ENCODE peak calls at places on chromosomes 12 and 14, in ten cellular contexts. J is cardiac fibroblast; U is astrocyte of the spinal cord; G is bronchial epithelial cell; Q is A549; W is Caco-2; Z is CD4-positive, alpha-beta T cell; N is mammary epithelial cell; S is OCI-LY7; V is choroid plexus epithelial cell. T is an unnamed sample.

GRCh38 chr14:105999361-106000028 is 473.1 kb downstream of the TMEM121 start:
- DNase-seq in J (peak), U (no peak), G (no peak), Q (peak), W (no peak), Z (peak), N (no peak), S (no peak), V (peak), T (peak)

GRCh38 chr12:51533799-51534198 is 57.2 kb upstream of the SCN8A start:
- DNase-seq in J (peak), U (peak), G (no peak), Q (peak), W (no peak), Z (no peak), N (no peak), S (no peak), V (peak), T (no peak)

GRCh38 chr14:37142835-37143499 is 29.4 kb downstream of the SLC25A21 start:
- DNase-seq in J (peak), U (peak), G (peak), Q (peak), W (no peak), Z (no peak), N (peak), S (no peak), V (peak), T (no peak)

GRCh38 chr14:55955175-55955574 is 163.0 kb upstream of the PELI2 start:
- DNase-seq in J (no peak), U (no peak), G (no peak), Q (no peak), W (no peak), Z (no peak), N (no peak), S (no peak), V (no peak), T (no peak)

GRCh38 chr12:53219116-53219955 is 12.3 kb upstream of the ITGB7 start:
- DNase-seq in J (peak), U (peak), G (no peak), Q (peak), W (no peak), Z (peak), N (peak), S (no peak), V (peak), T (peak)

GRCh38 chr14:101223147-101223546 is 319.6 kb upstream of the RTL1 start:
- DNase-seq in J (no peak), U (no peak), G (no peak), Q (no peak), W (no peak), Z (no peak), N (no peak), S (no peak), V (no peak), T (no peak)

GRCh38 chr12:111211910-111212757 is 156.8 kb downstream of the PHETA1 start:
- DNase-seq in J (no peak), U (no peak), G (no peak), Q (no peak), W (peak), Z (no peak), N (no peak), S (peak), V (peak), T (no peak)

GRCh38 chr12:13559318-13559978 is 362.9 kb downstream of the EMP1 start:
- DNase-seq in J (no peak), U (no peak), G (no peak), Q (no peak), W (no peak), Z (no peak), N (peak), S (no peak), V (no peak), T (no peak)

GRCh38 chr12:32549675-32550079 is 129.4 kb upstream of the DNM1L start:
- DNase-seq in J (peak), U (peak), G (no peak), Q (no peak), W (no peak), Z (no peak), N (no peak), S (peak), V (peak), T (no peak)

GRCh38 chr14:53979747-53980642 is 23.4 kb upstream of the BMP4 start:
- DNase-seq in J (peak), U (peak), G (no peak), Q (peak), W (no peak), Z (no peak), N (no peak), S (no peak), V (peak), T (no peak)

GRCh38 chr12:12032260-12032761 is 38.4 kb upstream of the BCL2L14 start:
- DNase-seq in J (no peak), U (no peak), G (no peak), Q (no peak), W (no peak), Z (no peak), N (no peak), S (peak), V (no peak), T (peak)

GRCh38 chr14:59177229-59177628 is 11.2 kb upstream of the DAAM1 start:
- DNase-seq in J (no peak), U (no peak), G (no peak), Q (peak), W (no peak), Z (no peak), N (no peak), S (no peak), V (no peak), T (no peak)

GRCh38 chr12:19775241-19775640 is 335.9 kb downstream of the AEBP2 start:
- DNase-seq in J (no peak), U (no peak), G (no peak), Q (no peak), W (no peak), Z (no peak), N (no peak), S (no peak), V (no peak), T (no peak)

GRCh38 chr12:119216084-119216483 is 37.4 kb downstream of the HSPB8 start:
- DNase-seq in J (no peak), U (no peak), G (no peak), Q (no peak), W (no peak), Z (no peak), N (no peak), S (no peak), V (no peak), T (no peak)

GRCh38 chr12:131067993-131068942 is 114.6 kb downstream of the ADGRD1 start:
- DNase-seq in J (no peak), U (no peak), G (no peak), Q (no peak), W (no peak), Z (no peak), N (no peak), S (no peak), V (no peak), T (no peak)

GRCh38 chr14:26596722-26597030 is 1.2 kb downstream of the NOVA1 start:
- DNase-seq in J (peak), U (no peak), G (no peak), Q (peak), W (no peak), Z (no peak), N (no peak), S (no peak), V (no peak), T (no peak)

GRCh38 chr12:105978686-105979085 is 160.1 kb downstream of the NUAK1 start:
- DNase-seq in J (peak), U (peak), G (no peak), Q (no peak), W (no peak), Z (no peak), N (peak), S (no peak), V (no peak), T (no peak)

GRCh38 chr12:2231011-2231595 is 178.3 kb downstream of the CACNA1C start:
- DNase-seq in J (peak), U (no peak), G (no peak), Q (no peak), W (no peak), Z (no peak), N (no peak), S (no peak), V (no peak), T (no peak)

GRCh38 chr12:20950248-20950647 is 139.7 kb downstream of the SLCO1B3 start:
- DNase-seq in J (peak), U (peak), G (peak), Q (peak), W (no peak), Z (no peak), N (peak), S (peak), V (peak), T (no peak)

GRCh38 chr12:39127401-39127800 is 222.0 kb upstream of the CPNE8 start:
- DNase-seq in J (peak), U (peak), G (peak), Q (peak), W (peak), Z (no peak), N (peak), S (no peak), V (no peak), T (no peak)

GRCh38 chr14:64110832-64111231 is 183.3 kb downstream of the ESR2 start:
- DNase-seq in J (peak), U (no peak), G (peak), Q (no peak), W (no peak), Z (no peak), N (peak), S (no peak), V (peak), T (no peak)

GRCh38 chr14:64826845-64827244 is 52.9 kb downstream of the SPTB start:
- DNase-seq in J (peak), U (no peak), G (peak), Q (no peak), W (no peak), Z (no peak), N (peak), S (no peak), V (peak), T (no peak)

GRCh38 chr14:32576088-32576795 is 247.1 kb downstream of the AKAP6 start:
- DNase-seq in J (peak), U (peak), G (peak), Q (peak), W (no peak), Z (peak), N (peak), S (peak), V (peak), T (peak)

GRCh38 chr14:68384335-68384734 is 408.5 kb downstream of the ZFP36L1 start:
- DNase-seq in J (no peak), U (no peak), G (peak), Q (no peak), W (no peak), Z (no peak), N (no peak), S (no peak), V (no peak), T (no peak)

GRCh38 chr12:63940295-63940997 is 95.9 kb downstream of the SRGAP1 start:
- DNase-seq in J (no peak), U (no peak), G (no peak), Q (no peak), W (no peak), Z (no peak), N (no peak), S (no peak), V (no peak), T (no peak)

GRCh38 chr12:43692064-43692463 is 66.5 kb downstream of the PUS7L start:
- DNase-seq in J (peak), U (peak), G (peak), Q (no peak), W (no peak), Z (no peak), N (peak), S (no peak), V (peak), T (no peak)

GRCh38 chr12:74066476-74066875 is 471.2 kb upstream of the ATXN7L3B start:
- DNase-seq in J (no peak), U (no peak), G (peak), Q (no peak), W (no peak), Z (no peak), N (no peak), S (no peak), V (no peak), T (no peak)

GRCh38 chr14:67666733-67667132 is 7.7 kb downstream of the VTI1B start:
- DNase-seq in J (no peak), U (no peak), G (no peak), Q (no peak), W (no peak), Z (no peak), N (no peak), S (peak), V (no peak), T (no peak)

GRCh38 chr12:30026621-30027234 is 243.0 kb upstream of the TMTC1 start:
- DNase-seq in J (peak), U (peak), G (peak), Q (no peak), W (no peak), Z (no peak), N (peak), S (no peak), V (peak), T (no peak)

GRCh38 chr14:73633115-73633514 is 11.7 kb upstream of the DNAL1 start:
- DNase-seq in J (no peak), U (no peak), G (no peak), Q (no peak), W (no peak), Z (no peak), N (no peak), S (no peak), V (no peak), T (no peak)

GRCh38 chr14:73634333-73634833 is 10.4 kb upstream of the DNAL1 start:
- DNase-seq in J (peak), U (peak), G (peak), Q (no peak), W (no peak), Z (no peak), N (no peak), S (no peak), V (peak), T (peak)

GRCh38 chr14:73640796-73641195 is 4.0 kb upstream of the DNAL1 start:
- DNase-seq in J (no peak), U (no peak), G (no peak), Q (no peak), W (no peak), Z (no peak), N (no peak), S (no peak), V (no peak), T (no peak)

GRCh38 chr14:73633517-73634332 is 11.1 kb upstream of the DNAL1 start:
- DNase-seq in J (peak), U (peak), G (peak), Q (peak), W (peak), Z (peak), N (peak), S (peak), V (peak), T (peak)

DNA sequence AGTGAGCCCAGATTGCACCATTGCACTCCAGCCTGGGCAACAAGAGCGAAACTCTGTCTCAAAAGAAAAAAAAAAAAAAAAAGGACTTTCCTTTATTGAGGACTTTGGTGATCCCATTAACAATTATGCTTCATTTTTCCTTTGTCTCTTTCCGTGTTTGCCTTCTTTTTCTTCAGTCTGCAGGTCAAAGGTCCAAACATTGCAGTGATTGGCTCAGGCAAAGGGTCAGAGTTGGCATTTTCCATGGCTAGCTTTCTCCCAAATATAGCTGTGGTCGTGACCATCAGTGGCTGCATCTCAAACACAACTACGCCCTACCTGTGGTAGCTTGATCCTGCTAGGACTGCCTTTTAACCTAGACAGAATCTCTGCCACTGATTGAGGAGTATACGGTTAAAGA is 7.0 kb upstream of the DNAL1 start:
- DNase-seq in J (no peak), U (no peak), G (no peak), Q (no peak), W (no peak), Z (no peak), N (no peak), S (no peak), V (no peak), T (no peak)
- TF ChIP-seq CTCF in J (no peak), U (no peak), G (no peak), Q (no peak), W (no peak), Z (no peak), N (no peak), S (no peak), V (no peak), T (no peak)

GRCh38 chr12:57240069-57240921 is 10.7 kb downstream of the STAC3 start:
- DNase-seq in J (peak), U (peak), G (peak), Q (peak), W (peak), Z (peak), N (peak), S (peak), V (peak), T (peak)
- TF ChIP-seq CTCF in J (no peak), U (no peak), G (no peak), Q (no peak), W (no peak), Z (peak), N (no peak), S (peak), V (no peak), T (no peak)

DNA sequence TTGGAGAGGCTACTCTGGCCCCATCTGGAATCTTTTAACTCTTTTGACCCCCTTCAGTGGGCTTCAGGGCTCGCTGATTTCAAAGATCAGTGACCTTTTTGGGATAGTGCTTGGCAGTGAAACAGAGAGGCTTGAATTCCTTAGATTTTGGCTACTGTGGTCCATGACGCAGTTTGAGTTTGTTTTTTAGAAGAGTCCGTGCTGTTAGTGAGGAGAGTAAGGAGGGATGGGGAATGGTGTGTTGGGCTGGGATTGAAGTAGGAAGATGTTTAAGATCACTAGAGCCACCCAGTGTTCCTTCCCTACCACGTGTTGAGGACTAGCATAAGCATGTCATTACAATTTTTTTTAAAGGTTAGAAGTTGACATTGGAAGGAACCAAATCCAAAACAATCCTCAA is 16.4 kb downstream of the TMEM30B start:
- DNase-seq in J (no peak), U (no peak), G (no peak), Q (no peak), W (no peak), Z (no peak), N (no peak), S (no peak), V (no peak), T (no peak)
- TF ChIP-seq CTCF in J (no peak), U (no peak), G (no peak), Q (no peak), W (no peak), Z (no peak), N (no peak), S (no peak), V (no peak), T (no peak)

DNA sequence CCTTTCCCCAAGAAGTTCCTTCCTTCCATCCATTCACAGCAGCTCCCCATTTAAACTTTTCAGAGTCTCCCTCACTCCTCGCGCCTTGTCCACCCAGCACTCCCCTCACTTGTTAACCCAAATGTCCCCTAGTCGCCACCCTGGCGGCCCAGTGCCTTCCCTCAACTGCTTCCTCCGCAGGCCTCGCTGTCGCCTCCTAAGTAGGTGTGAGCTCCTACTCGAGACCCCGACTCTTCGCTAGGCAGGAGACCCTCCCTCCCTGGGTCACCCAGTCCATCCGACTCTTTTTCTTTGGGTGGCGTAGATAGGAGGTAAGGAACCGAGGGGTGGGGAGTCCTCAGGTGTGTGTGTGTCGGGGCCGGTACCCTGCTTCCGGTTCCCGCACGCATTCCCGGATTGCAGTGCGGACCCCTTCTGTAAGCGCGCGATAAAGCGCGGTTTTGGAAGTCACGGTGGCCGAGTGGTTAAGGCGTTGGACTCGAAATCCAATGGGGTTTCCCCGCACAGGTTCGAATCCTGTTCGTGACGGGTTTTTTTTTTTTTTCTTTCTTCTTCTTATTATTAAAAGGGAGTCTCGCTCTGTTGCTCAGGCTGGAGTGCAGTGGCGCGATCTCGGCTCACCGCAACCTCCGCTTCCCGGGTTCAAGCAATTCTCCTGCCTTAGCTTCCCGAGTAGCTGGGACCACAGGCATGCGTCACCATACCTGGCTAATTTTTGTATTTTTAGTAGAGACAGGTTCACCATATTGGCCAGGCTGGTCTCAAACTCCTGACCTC is 823 bp upstream of the SMARCC2 start:
- DNase-seq in J (peak), U (peak), G (peak), Q (peak), W (peak), Z (peak), N (peak), S (peak), V (peak), T (peak)
- TF ChIP-seq CTCF in J (no peak), U (no peak), G (no peak), Q (no peak), W (peak), Z (no peak), N (no peak), S (peak), V (peak), T (no peak)